ENCODE peak calls at places on chromosome 6, in four cellular contexts. D is K562, X is HepG2, N is GM12878. B is an unnamed sample.
A peak's percentile ranks its signal among the peaks of the same experiment; 100 is the strongest.

GRCh38 chr6:1393641-1394283 is 4.4 kb downstream of the FOXF2 start:
- DNase-seq in D (no peak), X (no peak), N (no peak), B (no peak)

GRCh38 chr6:104623052-104623690 is 236.5 kb downstream of the HACE1 start:
- DNase-seq in D (no peak), X (no peak), N (no peak), B (peak; percentile 11)

GRCh38 chr6:163036251-163036650 is 308.5 kb downstream of the PACRG start:
- DNase-seq in D (no peak), X (no peak), N (no peak), B (no peak)

GRCh38 chr6:158561247-158561884 is 1.5 kb downstream of the TMEM181 start:
- DNase-seq in D (no peak), X (no peak), N (no peak), B (no peak)

GRCh38 chr6:85186546-85187170 is 263.2 kb upstream of the NT5E start:
- DNase-seq in D (no peak), X (no peak), N (no peak), B (no peak)

GRCh38 chr6:37396571-37397185 is 36.3 kb upstream of the CMTR1 start:
- DNase-seq in D (no peak), X (no peak), N (no peak), B (no peak)

GRCh38 chr6:137136065-137136464 is 37.4 kb downstream of the IL22RA2 start:
- DNase-seq in D (no peak), X (no peak), N (no peak), B (no peak)

GRCh38 chr6:31734703-31735500 is 1.4 kb downstream of the CLIC1 start:
- DNase-seq in D (peak; percentile 85), X (peak; percentile 65), N (peak; percentile 60), B (peak; percentile 53)

GRCh38 chr6:13275435-13275989 is 52.8 kb downstream of the TBC1D7 start:
- DNase-seq in D (peak; percentile 43), X (no peak), N (no peak), B (no peak)

GRCh38 chr6:13274707-13275434 is 53.5 kb downstream of the TBC1D7 start:
- DNase-seq in D (peak; percentile 31), X (no peak), N (no peak), B (no peak)

GRCh38 chr6:13272131-13273046 is 55.9 kb downstream of the TBC1D7 start:
- DNase-seq in D (peak; percentile 54), X (no peak), N (peak; percentile 67), B (no peak)

GRCh38 chr6:13273202-13273930 is 55.0 kb downstream of the TBC1D7 start:
- DNase-seq in D (peak; percentile 35), X (no peak), N (no peak), B (no peak)

DNA sequence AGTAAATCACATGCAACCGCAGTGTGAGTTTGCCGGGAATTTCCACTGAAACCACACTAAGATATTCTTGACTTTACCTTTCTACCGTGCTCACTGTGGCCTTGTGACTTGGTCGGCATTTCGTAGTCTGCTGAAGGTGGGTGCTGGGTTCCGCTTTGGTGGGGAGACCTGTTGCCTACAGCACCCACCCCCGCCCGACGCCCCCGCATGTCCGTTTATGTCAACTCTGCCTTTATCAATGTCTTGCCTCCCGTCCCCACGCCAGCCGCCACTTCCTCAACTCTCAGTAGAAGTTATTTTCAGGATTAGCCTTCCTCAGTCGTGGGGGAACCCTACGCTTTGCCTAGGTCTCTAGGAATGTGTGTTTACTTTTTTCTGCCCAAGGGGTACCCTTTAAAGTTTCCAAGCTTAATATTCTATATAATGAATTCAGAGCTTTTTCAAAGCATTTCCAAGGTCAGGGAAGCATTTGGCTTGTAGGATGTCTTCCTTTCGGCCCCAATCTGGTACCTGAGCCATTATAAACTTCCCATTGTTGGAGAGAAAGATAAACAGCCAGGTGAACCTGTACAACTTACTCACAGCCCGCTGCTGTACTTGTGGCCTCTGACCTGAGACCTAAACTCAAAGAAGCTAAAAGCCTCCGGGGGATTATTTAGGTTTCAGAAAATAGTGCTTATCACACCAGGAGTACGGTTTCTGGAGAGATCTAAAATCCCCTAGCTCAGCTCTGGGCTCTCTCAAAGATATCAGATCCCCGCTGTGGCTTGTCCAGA is 54.2 kb downstream of the TBC1D7 start:
- DNase-seq in D (peak; percentile 75), X (no peak), N (peak; percentile 83), B (no peak)
- TF ChIP-seq POLR2AphosphoS2 in D (peak; percentile 61), X (no peak), N (peak; percentile 80), B (no peak)

GRCh38 chr6:106858653-106859092 is 115.9 kb downstream of the CD24 start:
- DNase-seq in D (no peak), X (no peak), N (no peak), B (no peak)
- TF ChIP-seq POLR2AphosphoS2 in D (no peak), X (no peak), N (no peak), B (no peak)

GRCh38 chr6:29507319-29507718 is 19.6 kb upstream of the MAS1L start:
- DNase-seq in D (no peak), X (no peak), N (no peak), B (no peak)
- TF ChIP-seq POLR2AphosphoS2 in D (no peak), X (no peak), N (no peak), B (no peak)

GRCh38 chr6:39602590-39603319 is 122.5 kb downstream of the KIF6 start:
- DNase-seq in D (no peak), X (no peak), N (no peak), B (no peak)
- TF ChIP-seq POLR2AphosphoS2 in D (no peak), X (no peak), N (no peak), B (no peak)

GRCh38 chr6:20227350-20227749 is 15.1 kb upstream of the MBOAT1 start:
- DNase-seq in D (no peak), X (no peak), N (no peak), B (no peak)
- TF ChIP-seq POLR2AphosphoS2 in D (no peak), X (no peak), N (no peak), B (no peak)

GRCh38 chr6:56764081-56764566 is 121.4 kb upstream of the DST start:
- DNase-seq in D (peak; percentile 7), X (peak; percentile 69), N (peak; percentile 84), B (peak; percentile 60)
- TF ChIP-seq POLR2AphosphoS2 in D (no peak), X (no peak), N (no peak), B (no peak)

B was measured in A549.